ENCODE peak calls at places on chromosomes 5 and 9, in five cellular contexts. F, P, G, E and B are unnamed samples.

GRCh38 chr9:131382850-131383729 is 10.8 kb upstream of the PRRC2B start:
- DNase-seq in F (no peak), G (no peak), P (no peak), E (peak), B (no peak)

GRCh38 chr9:131173995-131174394 is 48.6 kb downstream of the NUP214 start:
- DNase-seq in G (no peak), P (no peak), F (no peak), E (no peak), B (no peak)

GRCh38 chr5:115267617-115268016 is 4.9 kb upstream of the PGGT1B start:
- DNase-seq in P (peak), E (no peak), G (no peak), F (no peak), B (no peak)

GRCh38 chr5:17426104-17426739 is 71.8 kb upstream of the TAF11L2 start:
- DNase-seq in P (no peak), G (no peak), E (no peak), F (no peak), B (no peak)

GRCh38 chr9:37037744-37038640 is 3.9 kb upstream of the PAX5 start:
- DNase-seq in P (no peak), F (no peak), G (peak), E (no peak), B (no peak)

GRCh38 chr5:176440932-176441706 is 7.1 kb upstream of the FAF2 start:
- DNase-seq in F (no peak), P (no peak), G (no peak), E (no peak), B (no peak)

GRCh38 chr5:168086736-168087135 is 204.7 kb upstream of the WWC1 start:
- DNase-seq in P (no peak), G (no peak), E (no peak), F (no peak), B (no peak)

GRCh38 chr9:78680196-78680595 is 383.3 kb downstream of the PSAT1 start:
- DNase-seq in G (no peak), E (no peak), F (no peak), P (no peak), B (no peak)

GRCh38 chr5:42806701-42807262 is 4.9 kb downstream of the SELENOP start:
- DNase-seq in E (no peak), P (no peak), G (no peak), F (no peak), B (no peak)

GRCh38 chr5:169788168-169788567 is 151.1 kb downstream of the DOCK2 start:
- DNase-seq in P (no peak), E (no peak), G (no peak), F (no peak), B (no peak)

GRCh38 chr5:140148508-140148907 is 22.8 kb downstream of the IGIP start:
- DNase-seq in P (no peak), F (no peak), G (no peak), E (no peak), B (no peak)

GRCh38 chr9:16505159-16505558 is 365.3 kb downstream of the BNC2 start:
- DNase-seq in P (no peak), G (no peak), E (no peak), F (no peak), B (no peak)

GRCh38 chr5:172658869-172659513 is 17.9 kb downstream of the NEURL1B start:
- DNase-seq in P (no peak), F (no peak), G (no peak), E (no peak), B (no peak)

GRCh38 chr9:121483049-121483448 is 16.6 kb downstream of the GGTA1 start:
- DNase-seq in G (no peak), P (no peak), E (no peak), F (no peak), B (no peak)

GRCh38 chr5:44388504-44389409 is 463 bp downstream of the FGF10 start:
- DNase-seq in G (no peak), E (no peak), P (no peak), F (no peak), B (no peak)

GRCh38 chr5:35246928-35247644 is 16.8 kb upstream of the PRLR start:
- DNase-seq in F (no peak), P (no peak), G (no peak), E (no peak), B (no peak)

GRCh38 chr5:112616812-112617547 is 120.7 kb upstream of the APC start:
- DNase-seq in G (no peak), P (no peak), F (no peak), E (no peak), B (no peak)